ENCODE peak calls at places on chromosomes 7 and 10, in ten cellular contexts. F, N, P, I, E, V, G, D, S and K are unnamed samples.

GRCh38 chr7:51949726-51950644 is 633.4 kb upstream of the COBL start:
- DNase-seq in F (no peak), N (peak; percentile 92), P (peak; percentile 16), I (no peak), E (no peak), V (no peak), G (no peak), D (no peak), S (no peak), K (no peak)

GRCh38 chr7:121138262-121138933 is 149.9 kb downstream of the CPED1 start:
- DNase-seq in F (peak; percentile 11), N (peak; percentile 11), P (peak; percentile 65), I (no peak), E (no peak), V (peak; percentile 80), G (no peak), D (no peak), S (peak; percentile 45), K (peak; percentile 54)

GRCh38 chr7:34382166-34382893 is 275.7 kb upstream of the NPSR1 start:
- DNase-seq in F (no peak), N (no peak), P (no peak), I (no peak), E (no peak), V (no peak), G (no peak), D (no peak), S (no peak), K (no peak)

GRCh38 chr10:126062132-126063032 is 166.0 kb downstream of the FANK1 start:
- DNase-seq in F (no peak), N (no peak), P (no peak), I (peak; percentile 80), E (no peak), V (no peak), G (no peak), D (no peak), S (peak; percentile 77), K (no peak)

GRCh38 chr7:157347217-157347904 is 10.6 kb downstream of the DNAJB6 start:
- DNase-seq in F (no peak), N (no peak), P (no peak), I (no peak), E (no peak), V (no peak), G (no peak), D (no peak), S (no peak), K (no peak)

GRCh38 chr7:149719912-149720335 is 53.5 kb downstream of the ZNF467 start:
- DNase-seq in F (peak; percentile 67), N (no peak), P (no peak), I (no peak), E (no peak), V (peak; percentile 52), G (no peak), D (no peak), S (no peak), K (no peak)

GRCh38 chr7:40572810-40573470 is 438.1 kb downstream of the SUGCT start:
- DNase-seq in F (no peak), N (no peak), P (no peak), I (no peak), E (no peak), V (no peak), G (no peak), D (no peak), S (no peak), K (no peak)

GRCh38 chr7:4239991-4240812 is 441.9 kb upstream of the FOXK1 start:
- DNase-seq in F (no peak), N (peak; percentile 44), P (no peak), I (no peak), E (no peak), V (no peak), G (no peak), D (no peak), S (no peak), K (no peak)

GRCh38 chr10:24209946-24210491 is 1.1 kb downstream of the KIAA1217 start:
- DNase-seq in F (peak; percentile 78), N (no peak), P (no peak), I (peak; percentile 12), E (no peak), V (peak; percentile 77), G (no peak), D (no peak), S (no peak), K (peak; percentile 82)

GRCh38 chr10:51141015-51141414 is 66.7 kb downstream of the PRKG1 start:
- DNase-seq in F (no peak), N (no peak), P (no peak), I (no peak), E (no peak), V (no peak), G (no peak), D (no peak), S (no peak), K (no peak)